ENCODE peak calls at places on chromosomes 3 and 15, in six cellular contexts. One of them, this sample, is unnamed.

GRCh38 chr3:30768703-30769550 is 125.5 kb downstream of the GADL1 start:
- DNase-seq in sigmoid colon: peak
- DNase-seq in stimulated activated CD4-positive, alpha-beta T cell treated with anti-CD3 and anti-CD28 coated beads, Interleukin-12 subunit alpha, Interleukin-12 subunit beta, amount 100 ng/mL, for 4 hours: peak
- DNase-seq in retina: peak
- DNase-seq in HS-27A: no peak
- DNase-seq in germinal center: peak
- DNase-seq in this sample: no peak

GRCh38 chr3:96700322-96701315 is 113.8 kb upstream of the EPHA6 start:
- DNase-seq in sigmoid colon: no peak
- DNase-seq in stimulated activated CD4-positive, alpha-beta T cell treated with anti-CD3 and anti-CD28 coated beads, Interleukin-12 subunit alpha, Interleukin-12 subunit beta, amount 100 ng/mL, for 4 hours: no peak
- DNase-seq in retina: no peak
- DNase-seq in HS-27A: no peak
- DNase-seq in germinal center: no peak
- DNase-seq in this sample: no peak

GRCh38 chr3:37810788-37811187 is 50.9 kb upstream of the CTDSPL start:
- DNase-seq in sigmoid colon: no peak
- DNase-seq in stimulated activated CD4-positive, alpha-beta T cell treated with anti-CD3 and anti-CD28 coated beads, Interleukin-12 subunit alpha, Interleukin-12 subunit beta, amount 100 ng/mL, for 4 hours: no peak
- DNase-seq in retina: no peak
- DNase-seq in HS-27A: no peak
- DNase-seq in germinal center: no peak
- DNase-seq in this sample: peak

GRCh38 chr3:152865675-152866074 is 30.7 kb downstream of the P2RY1 start:
- DNase-seq in sigmoid colon: no peak
- DNase-seq in stimulated activated CD4-positive, alpha-beta T cell treated with anti-CD3 and anti-CD28 coated beads, Interleukin-12 subunit alpha, Interleukin-12 subunit beta, amount 100 ng/mL, for 4 hours: no peak
- DNase-seq in retina: no peak
- DNase-seq in HS-27A: no peak
- DNase-seq in germinal center: no peak
- DNase-seq in this sample: no peak

GRCh38 chr3:20064796-20065564 is 24.7 kb downstream of the KAT2B start:
- DNase-seq in sigmoid colon: no peak
- DNase-seq in stimulated activated CD4-positive, alpha-beta T cell treated with anti-CD3 and anti-CD28 coated beads, Interleukin-12 subunit alpha, Interleukin-12 subunit beta, amount 100 ng/mL, for 4 hours: no peak
- DNase-seq in retina: peak
- DNase-seq in HS-27A: no peak
- DNase-seq in germinal center: no peak
- DNase-seq in this sample: no peak

GRCh38 chr3:193240436-193240849 is 579 bp upstream of the PLAAT1 start:
- DNase-seq in sigmoid colon: no peak
- DNase-seq in stimulated activated CD4-positive, alpha-beta T cell treated with anti-CD3 and anti-CD28 coated beads, Interleukin-12 subunit alpha, Interleukin-12 subunit beta, amount 100 ng/mL, for 4 hours: no peak
- DNase-seq in retina: no peak
- DNase-seq in HS-27A: no peak
- DNase-seq in germinal center: no peak
- DNase-seq in this sample: no peak

GRCh38 chr3:187022403-187023029 is 92.2 kb downstream of the ST6GAL1 start:
- DNase-seq in sigmoid colon: no peak
- DNase-seq in stimulated activated CD4-positive, alpha-beta T cell treated with anti-CD3 and anti-CD28 coated beads, Interleukin-12 subunit alpha, Interleukin-12 subunit beta, amount 100 ng/mL, for 4 hours: no peak
- DNase-seq in retina: no peak
- DNase-seq in HS-27A: no peak
- DNase-seq in germinal center: no peak
- DNase-seq in this sample: no peak

GRCh38 chr3:62939707-62940106 is 64.5 kb upstream of the CADPS start:
- DNase-seq in sigmoid colon: no peak
- DNase-seq in stimulated activated CD4-positive, alpha-beta T cell treated with anti-CD3 and anti-CD28 coated beads, Interleukin-12 subunit alpha, Interleukin-12 subunit beta, amount 100 ng/mL, for 4 hours: no peak
- DNase-seq in retina: no peak
- DNase-seq in HS-27A: no peak
- DNase-seq in germinal center: no peak
- DNase-seq in this sample: no peak

GRCh38 chr3:129620828-129621605 is 14.5 kb upstream of the PLXND1 start:
- DNase-seq in sigmoid colon: no peak
- DNase-seq in stimulated activated CD4-positive, alpha-beta T cell treated with anti-CD3 and anti-CD28 coated beads, Interleukin-12 subunit alpha, Interleukin-12 subunit beta, amount 100 ng/mL, for 4 hours: no peak
- DNase-seq in retina: no peak
- DNase-seq in HS-27A: no peak
- DNase-seq in germinal center: no peak
- DNase-seq in this sample: peak

GRCh38 chr15:88018865-88019626 is 237.5 kb downstream of the NTRK3 start:
- DNase-seq in sigmoid colon: no peak
- DNase-seq in stimulated activated CD4-positive, alpha-beta T cell treated with anti-CD3 and anti-CD28 coated beads, Interleukin-12 subunit alpha, Interleukin-12 subunit beta, amount 100 ng/mL, for 4 hours: no peak
- DNase-seq in retina: no peak
- DNase-seq in HS-27A: no peak
- DNase-seq in germinal center: no peak
- DNase-seq in this sample: no peak

GRCh38 chr15:22888120-22888859 is 49.8 kb downstream of the NIPA2 start:
- DNase-seq in sigmoid colon: no peak
- DNase-seq in stimulated activated CD4-positive, alpha-beta T cell treated with anti-CD3 and anti-CD28 coated beads, Interleukin-12 subunit alpha, Interleukin-12 subunit beta, amount 100 ng/mL, for 4 hours: no peak
- DNase-seq in retina: no peak
- DNase-seq in HS-27A: peak
- DNase-seq in germinal center: no peak
- DNase-seq in this sample: peak

GRCh38 chr3:189638276-189639031 is 7.3 kb downstream of the TP63 start:
- DNase-seq in sigmoid colon: no peak
- DNase-seq in stimulated activated CD4-positive, alpha-beta T cell treated with anti-CD3 and anti-CD28 coated beads, Interleukin-12 subunit alpha, Interleukin-12 subunit beta, amount 100 ng/mL, for 4 hours: no peak
- DNase-seq in retina: no peak
- DNase-seq in HS-27A: no peak
- DNase-seq in germinal center: no peak
- DNase-seq in this sample: no peak

GRCh38 chr3:11498174-11498573 is 145.5 kb downstream of the VGLL4 start:
- DNase-seq in sigmoid colon: no peak
- DNase-seq in stimulated activated CD4-positive, alpha-beta T cell treated with anti-CD3 and anti-CD28 coated beads, Interleukin-12 subunit alpha, Interleukin-12 subunit beta, amount 100 ng/mL, for 4 hours: no peak
- DNase-seq in retina: no peak
- DNase-seq in HS-27A: no peak
- DNase-seq in germinal center: no peak
- DNase-seq in this sample: no peak

GRCh38 chr3:169623971-169624370 is 39.5 kb downstream of the MECOM start:
- DNase-seq in sigmoid colon: no peak
- DNase-seq in stimulated activated CD4-positive, alpha-beta T cell treated with anti-CD3 and anti-CD28 coated beads, Interleukin-12 subunit alpha, Interleukin-12 subunit beta, amount 100 ng/mL, for 4 hours: no peak
- DNase-seq in retina: no peak
- DNase-seq in HS-27A: no peak
- DNase-seq in germinal center: no peak
- DNase-seq in this sample: no peak

GRCh38 chr15:83012038-83012490 is 625 bp upstream of the C15orf40 start:
- DNase-seq in sigmoid colon: no peak
- DNase-seq in stimulated activated CD4-positive, alpha-beta T cell treated with anti-CD3 and anti-CD28 coated beads, Interleukin-12 subunit alpha, Interleukin-12 subunit beta, amount 100 ng/mL, for 4 hours: no peak
- DNase-seq in retina: no peak
- DNase-seq in HS-27A: no peak
- DNase-seq in germinal center: no peak
- DNase-seq in this sample: no peak

GRCh38 chr3:172836390-172836997 is 86.0 kb downstream of the ECT2 start:
- DNase-seq in sigmoid colon: no peak
- DNase-seq in stimulated activated CD4-positive, alpha-beta T cell treated with anti-CD3 and anti-CD28 coated beads, Interleukin-12 subunit alpha, Interleukin-12 subunit beta, amount 100 ng/mL, for 4 hours: no peak
- DNase-seq in retina: no peak
- DNase-seq in HS-27A: no peak
- DNase-seq in germinal center: peak
- DNase-seq in this sample: no peak

GRCh38 chr3:143002083-143002712 is 828 bp downstream of the U2SURP start:
- DNase-seq in sigmoid colon: no peak
- DNase-seq in stimulated activated CD4-positive, alpha-beta T cell treated with anti-CD3 and anti-CD28 coated beads, Interleukin-12 subunit alpha, Interleukin-12 subunit beta, amount 100 ng/mL, for 4 hours: no peak
- DNase-seq in retina: no peak
- DNase-seq in HS-27A: no peak
- DNase-seq in germinal center: peak
- DNase-seq in this sample: no peak

GRCh38 chr15:81887913-81888312 is 157.9 kb downstream of the MEX3B start:
- DNase-seq in sigmoid colon: no peak
- DNase-seq in stimulated activated CD4-positive, alpha-beta T cell treated with anti-CD3 and anti-CD28 coated beads, Interleukin-12 subunit alpha, Interleukin-12 subunit beta, amount 100 ng/mL, for 4 hours: no peak
- DNase-seq in retina: no peak
- DNase-seq in HS-27A: no peak
- DNase-seq in germinal center: no peak
- DNase-seq in this sample: no peak

GRCh38 chr3:159128628-159129027 is 326.8 kb downstream of the MFSD1 start:
- DNase-seq in sigmoid colon: no peak
- DNase-seq in stimulated activated CD4-positive, alpha-beta T cell treated with anti-CD3 and anti-CD28 coated beads, Interleukin-12 subunit alpha, Interleukin-12 subunit beta, amount 100 ng/mL, for 4 hours: no peak
- DNase-seq in retina: no peak
- DNase-seq in HS-27A: no peak
- DNase-seq in germinal center: no peak
- DNase-seq in this sample: no peak

GRCh38 chr3:74992898-74993297 is 378.4 kb upstream of the CNTN3 start:
- DNase-seq in sigmoid colon: no peak
- DNase-seq in stimulated activated CD4-positive, alpha-beta T cell treated with anti-CD3 and anti-CD28 coated beads, Interleukin-12 subunit alpha, Interleukin-12 subunit beta, amount 100 ng/mL, for 4 hours: no peak
- DNase-seq in retina: no peak
- DNase-seq in HS-27A: no peak
- DNase-seq in germinal center: no peak
- DNase-seq in this sample: no peak

GRCh38 chr3:114558271-114558670 is 264.4 kb downstream of the TIGIT start:
- DNase-seq in sigmoid colon: no peak
- DNase-seq in stimulated activated CD4-positive, alpha-beta T cell treated with anti-CD3 and anti-CD28 coated beads, Interleukin-12 subunit alpha, Interleukin-12 subunit beta, amount 100 ng/mL, for 4 hours: no peak
- DNase-seq in retina: no peak
- DNase-seq in HS-27A: no peak
- DNase-seq in germinal center: no peak
- DNase-seq in this sample: no peak

GRCh38 chr3:95813261-95813660 is 1001.1 kb upstream of the EPHA6 start:
- DNase-seq in sigmoid colon: no peak
- DNase-seq in stimulated activated CD4-positive, alpha-beta T cell treated with anti-CD3 and anti-CD28 coated beads, Interleukin-12 subunit alpha, Interleukin-12 subunit beta, amount 100 ng/mL, for 4 hours: no peak
- DNase-seq in retina: no peak
- DNase-seq in HS-27A: no peak
- DNase-seq in germinal center: no peak
- DNase-seq in this sample: no peak

GRCh38 chr15:80250614-80251504 is 1.2 kb downstream of the CTXND1 start:
- DNase-seq in sigmoid colon: peak
- DNase-seq in stimulated activated CD4-positive, alpha-beta T cell treated with anti-CD3 and anti-CD28 coated beads, Interleukin-12 subunit alpha, Interleukin-12 subunit beta, amount 100 ng/mL, for 4 hours: no peak
- DNase-seq in retina: peak
- DNase-seq in HS-27A: no peak
- DNase-seq in germinal center: no peak
- DNase-seq in this sample: no peak

GRCh38 chr3:128402998-128403397 is 63.7 kb downstream of the DNAJB8 start:
- DNase-seq in sigmoid colon: no peak
- DNase-seq in stimulated activated CD4-positive, alpha-beta T cell treated with anti-CD3 and anti-CD28 coated beads, Interleukin-12 subunit alpha, Interleukin-12 subunit beta, amount 100 ng/mL, for 4 hours: no peak
- DNase-seq in retina: no peak
- DNase-seq in HS-27A: no peak
- DNase-seq in germinal center: no peak
- DNase-seq in this sample: no peak

GRCh38 chr3:129664040-129664646 is 57.7 kb upstream of the PLXND1 start:
- DNase-seq in sigmoid colon: no peak
- DNase-seq in stimulated activated CD4-positive, alpha-beta T cell treated with anti-CD3 and anti-CD28 coated beads, Interleukin-12 subunit alpha, Interleukin-12 subunit beta, amount 100 ng/mL, for 4 hours: no peak
- DNase-seq in retina: no peak
- DNase-seq in HS-27A: no peak
- DNase-seq in germinal center: no peak
- DNase-seq in this sample: no peak

GRCh38 chr3:144444061-144444460 is 472.4 kb downstream of the DIPK2A start:
- DNase-seq in sigmoid colon: no peak
- DNase-seq in stimulated activated CD4-positive, alpha-beta T cell treated with anti-CD3 and anti-CD28 coated beads, Interleukin-12 subunit alpha, Interleukin-12 subunit beta, amount 100 ng/mL, for 4 hours: no peak
- DNase-seq in retina: no peak
- DNase-seq in HS-27A: no peak
- DNase-seq in germinal center: no peak
- DNase-seq in this sample: no peak

GRCh38 chr3:139937674-139938279 is 2.8 kb downstream of the CLSTN2 start:
- DNase-seq in sigmoid colon: no peak
- DNase-seq in stimulated activated CD4-positive, alpha-beta T cell treated with anti-CD3 and anti-CD28 coated beads, Interleukin-12 subunit alpha, Interleukin-12 subunit beta, amount 100 ng/mL, for 4 hours: no peak
- DNase-seq in retina: peak
- DNase-seq in HS-27A: no peak
- DNase-seq in germinal center: peak
- DNase-seq in this sample: no peak

GRCh38 chr3:138901579-138901978 is 45.4 kb downstream of the FOXL2 start:
- DNase-seq in sigmoid colon: no peak
- DNase-seq in stimulated activated CD4-positive, alpha-beta T cell treated with anti-CD3 and anti-CD28 coated beads, Interleukin-12 subunit alpha, Interleukin-12 subunit beta, amount 100 ng/mL, for 4 hours: no peak
- DNase-seq in retina: no peak
- DNase-seq in HS-27A: no peak
- DNase-seq in germinal center: no peak
- DNase-seq in this sample: no peak

GRCh38 chr3:52090620-52091468 is 34.5 kb upstream of the DUSP7 start:
- DNase-seq in sigmoid colon: peak
- DNase-seq in stimulated activated CD4-positive, alpha-beta T cell treated with anti-CD3 and anti-CD28 coated beads, Interleukin-12 subunit alpha, Interleukin-12 subunit beta, amount 100 ng/mL, for 4 hours: no peak
- DNase-seq in retina: no peak
- DNase-seq in HS-27A: no peak
- DNase-seq in germinal center: no peak
- DNase-seq in this sample: no peak

GRCh38 chr3:177026505-177027277 is 170.6 kb downstream of the TBL1XR1 start:
- DNase-seq in sigmoid colon: no peak
- DNase-seq in stimulated activated CD4-positive, alpha-beta T cell treated with anti-CD3 and anti-CD28 coated beads, Interleukin-12 subunit alpha, Interleukin-12 subunit beta, amount 100 ng/mL, for 4 hours: no peak
- DNase-seq in retina: no peak
- DNase-seq in HS-27A: no peak
- DNase-seq in germinal center: no peak
- DNase-seq in this sample: no peak

GRCh38 chr3:149363053-149363452 is 14.4 kb downstream of the TM4SF1 start:
- DNase-seq in sigmoid colon: no peak
- DNase-seq in stimulated activated CD4-positive, alpha-beta T cell treated with anti-CD3 and anti-CD28 coated beads, Interleukin-12 subunit alpha, Interleukin-12 subunit beta, amount 100 ng/mL, for 4 hours: no peak
- DNase-seq in retina: no peak
- DNase-seq in HS-27A: no peak
- DNase-seq in germinal center: no peak
- DNase-seq in this sample: no peak

GRCh38 chr3:50160561-50160983 is 5.4 kb downstream of the SEMA3F start:
- DNase-seq in sigmoid colon: no peak
- DNase-seq in stimulated activated CD4-positive, alpha-beta T cell treated with anti-CD3 and anti-CD28 coated beads, Interleukin-12 subunit alpha, Interleukin-12 subunit beta, amount 100 ng/mL, for 4 hours: no peak
- DNase-seq in retina: no peak
- DNase-seq in HS-27A: no peak
- DNase-seq in germinal center: no peak
- DNase-seq in this sample: no peak

GRCh38 chr15:41633609-41634008 is 26.6 kb upstream of the MGA start:
- DNase-seq in sigmoid colon: no peak
- DNase-seq in stimulated activated CD4-positive, alpha-beta T cell treated with anti-CD3 and anti-CD28 coated beads, Interleukin-12 subunit alpha, Interleukin-12 subunit beta, amount 100 ng/mL, for 4 hours: no peak
- DNase-seq in retina: no peak
- DNase-seq in HS-27A: no peak
- DNase-seq in germinal center: no peak
- DNase-seq in this sample: no peak

GRCh38 chr3:110101361-110101760 is 764.0 kb upstream of the DPPA4 start:
- DNase-seq in sigmoid colon: no peak
- DNase-seq in stimulated activated CD4-positive, alpha-beta T cell treated with anti-CD3 and anti-CD28 coated beads, Interleukin-12 subunit alpha, Interleukin-12 subunit beta, amount 100 ng/mL, for 4 hours: no peak
- DNase-seq in retina: no peak
- DNase-seq in HS-27A: peak
- DNase-seq in germinal center: no peak
- DNase-seq in this sample: no peak

GRCh38 chr3:37671000-37671483 is 190.6 kb upstream of the CTDSPL start:
- DNase-seq in sigmoid colon: no peak
- DNase-seq in stimulated activated CD4-positive, alpha-beta T cell treated with anti-CD3 and anti-CD28 coated beads, Interleukin-12 subunit alpha, Interleukin-12 subunit beta, amount 100 ng/mL, for 4 hours: no peak
- DNase-seq in retina: peak
- DNase-seq in HS-27A: no peak
- DNase-seq in germinal center: no peak
- DNase-seq in this sample: no peak

GRCh38 chr15:52682776-52683175 is 3.6 kb upstream of the ATOSA start:
- DNase-seq in sigmoid colon: no peak
- DNase-seq in stimulated activated CD4-positive, alpha-beta T cell treated with anti-CD3 and anti-CD28 coated beads, Interleukin-12 subunit alpha, Interleukin-12 subunit beta, amount 100 ng/mL, for 4 hours: no peak
- DNase-seq in retina: no peak
- DNase-seq in HS-27A: no peak
- DNase-seq in germinal center: peak
- DNase-seq in this sample: no peak

GRCh38 chr3:160486459-160486869 is 36.9 kb upstream of the TRIM59 start:
- DNase-seq in sigmoid colon: no peak
- DNase-seq in stimulated activated CD4-positive, alpha-beta T cell treated with anti-CD3 and anti-CD28 coated beads, Interleukin-12 subunit alpha, Interleukin-12 subunit beta, amount 100 ng/mL, for 4 hours: no peak
- DNase-seq in retina: no peak
- DNase-seq in HS-27A: no peak
- DNase-seq in germinal center: peak
- DNase-seq in this sample: no peak

GRCh38 chr3:194212869-194213320 is 76.9 kb downstream of the HES1 start:
- DNase-seq in sigmoid colon: peak
- DNase-seq in stimulated activated CD4-positive, alpha-beta T cell treated with anti-CD3 and anti-CD28 coated beads, Interleukin-12 subunit alpha, Interleukin-12 subunit beta, amount 100 ng/mL, for 4 hours: no peak
- DNase-seq in retina: peak
- DNase-seq in HS-27A: no peak
- DNase-seq in germinal center: no peak
- DNase-seq in this sample: no peak

This sample was measured in cardiac septum.